ENCODE peak calls at places on chromosome 14, in four cellular contexts. One of them, this sample, is unnamed.

GRCh38 chr14:39731912-39732311 is 299.7 kb upstream of the FBXO33 start:
- DNase-seq in HEK293T: no peak
- DNase-seq in effector memory CD4-positive, alpha-beta T cell: no peak
- DNase-seq in pulmonary artery endothelial cell: no peak
- DNase-seq in this sample: no peak

GRCh38 chr14:98133806-98134205 is 1138.2 kb downstream of the BCL11B start:
- DNase-seq in HEK293T: no peak
- DNase-seq in effector memory CD4-positive, alpha-beta T cell: no peak
- DNase-seq in pulmonary artery endothelial cell: no peak
- DNase-seq in this sample: no peak

GRCh38 chr14:30921788-30922187 is 47.4 kb downstream of the COCH start:
- DNase-seq in HEK293T: no peak
- DNase-seq in effector memory CD4-positive, alpha-beta T cell: no peak
- DNase-seq in pulmonary artery endothelial cell: no peak
- DNase-seq in this sample: no peak

GRCh38 chr14:64704743-64705405 is 650 bp downstream of the PLEKHG3 start:
- DNase-seq in HEK293T: peak
- DNase-seq in effector memory CD4-positive, alpha-beta T cell: no peak
- DNase-seq in pulmonary artery endothelial cell: no peak
- DNase-seq in this sample: no peak

GRCh38 chr14:74506408-74506807 is 12.8 kb downstream of the ISCA2 start:
- DNase-seq in HEK293T: no peak
- DNase-seq in effector memory CD4-positive, alpha-beta T cell: no peak
- DNase-seq in pulmonary artery endothelial cell: no peak
- DNase-seq in this sample: no peak

GRCh38 chr14:75301666-75302325 is 23.2 kb downstream of the FOS start:
- DNase-seq in HEK293T: no peak
- DNase-seq in effector memory CD4-positive, alpha-beta T cell: no peak
- DNase-seq in pulmonary artery endothelial cell: no peak
- DNase-seq in this sample: no peak

GRCh38 chr14:74511966-74512365 is 18.4 kb downstream of the ISCA2 start:
- DNase-seq in HEK293T: no peak
- DNase-seq in effector memory CD4-positive, alpha-beta T cell: no peak
- DNase-seq in pulmonary artery endothelial cell: no peak
- DNase-seq in this sample: no peak

GRCh38 chr14:96180004-96180403 is 24.6 kb upstream of the BDKRB2 start:
- DNase-seq in HEK293T: no peak
- DNase-seq in effector memory CD4-positive, alpha-beta T cell: no peak
- DNase-seq in pulmonary artery endothelial cell: no peak
- DNase-seq in this sample: no peak

GRCh38 chr14:94346841-94347240 is 23.7 kb upstream of the SERPINA6 start:
- DNase-seq in HEK293T: no peak
- DNase-seq in effector memory CD4-positive, alpha-beta T cell: no peak
- DNase-seq in pulmonary artery endothelial cell: no peak
- DNase-seq in this sample: no peak

GRCh38 chr14:39417014-39417413 is 15.2 kb downstream of the FBXO33 start:
- DNase-seq in HEK293T: no peak
- DNase-seq in effector memory CD4-positive, alpha-beta T cell: no peak
- DNase-seq in pulmonary artery endothelial cell: no peak
- DNase-seq in this sample: no peak

GRCh38 chr14:100409016-100409385 is 85.9 kb downstream of the SLC25A47 start:
- DNase-seq in HEK293T: no peak
- DNase-seq in effector memory CD4-positive, alpha-beta T cell: no peak
- DNase-seq in pulmonary artery endothelial cell: no peak
- DNase-seq in this sample: no peak

GRCh38 chr14:35779368-35779767 is 29.7 kb downstream of the RALGAPA1 start:
- DNase-seq in HEK293T: no peak
- DNase-seq in effector memory CD4-positive, alpha-beta T cell: no peak
- DNase-seq in pulmonary artery endothelial cell: no peak
- DNase-seq in this sample: no peak

GRCh38 chr14:54435500-54435981 is 5.6 kb downstream of the CNIH1 start:
- DNase-seq in HEK293T: no peak
- DNase-seq in effector memory CD4-positive, alpha-beta T cell: no peak
- DNase-seq in pulmonary artery endothelial cell: peak
- DNase-seq in this sample: no peak

GRCh38 chr14:52018970-52019369 is 29.6 kb downstream of the RTRAF start:
- DNase-seq in HEK293T: no peak
- DNase-seq in effector memory CD4-positive, alpha-beta T cell: no peak
- DNase-seq in pulmonary artery endothelial cell: no peak
- DNase-seq in this sample: no peak

GRCh38 chr14:23052182-23052623 is 5.1 kb downstream of the CDH24 start:
- DNase-seq in HEK293T: no peak
- DNase-seq in effector memory CD4-positive, alpha-beta T cell: no peak
- DNase-seq in pulmonary artery endothelial cell: no peak
- DNase-seq in this sample: no peak

GRCh38 chr14:96762650-96763049 is 34.5 kb upstream of the VRK1 start:
- DNase-seq in HEK293T: peak
- DNase-seq in effector memory CD4-positive, alpha-beta T cell: no peak
- DNase-seq in pulmonary artery endothelial cell: no peak
- DNase-seq in this sample: no peak

GRCh38 chr14:77041837-77042557 is 13.5 kb upstream of the IRF2BPL start:
- DNase-seq in HEK293T: no peak
- DNase-seq in effector memory CD4-positive, alpha-beta T cell: no peak
- DNase-seq in pulmonary artery endothelial cell: no peak
- DNase-seq in this sample: no peak

This sample was measured in T-helper 9 cell.